ENCODE peak calls at places on chromosome 15, in eight cellular contexts. One of them, this sample, is unnamed. For H3K27me3 and H3K4me1, the result is how much of the 10 kb centered on the place peaks cover.

GRCh38 chr15:90082140-90082713 is 20.0 kb downstream of the IDH2 start:
- DNase-seq in ovary: no peak
- DNase-seq in astrocyte: no peak
- DNase-seq in heart right ventricle: no peak
- DNase-seq in neural progenitor cell: peak
- DNase-seq in IMR-90: no peak
- DNase-seq in heart left ventricle: no peak
- DNase-seq in stomach: no peak
- DNase-seq in this sample: peak

GRCh38 chr15:46786886-46787285 is 930.4 kb upstream of the SEMA6D start:
- DNase-seq in stomach: no peak
- DNase-seq in heart left ventricle: no peak
- DNase-seq in astrocyte: no peak
- DNase-seq in ovary: no peak
- DNase-seq in IMR-90: no peak
- DNase-seq in heart right ventricle: no peak
- DNase-seq in neural progenitor cell: peak
- DNase-seq in this sample: no peak

GRCh38 chr15:77493324-77493907 is 72.7 kb downstream of the HMG20A start:
- DNase-seq in stomach: no peak
- DNase-seq in heart right ventricle: no peak
- DNase-seq in heart left ventricle: no peak
- DNase-seq in ovary: no peak
- DNase-seq in IMR-90: peak
- DNase-seq in neural progenitor cell: no peak
- DNase-seq in astrocyte: peak
- DNase-seq in this sample: no peak

GRCh38 chr15:36323607-36324006 is 255.8 kb upstream of the CDIN1 start:
- DNase-seq in neural progenitor cell: no peak
- DNase-seq in stomach: no peak
- DNase-seq in astrocyte: peak
- DNase-seq in ovary: no peak
- DNase-seq in heart right ventricle: no peak
- DNase-seq in IMR-90: no peak
- DNase-seq in heart left ventricle: no peak
- DNase-seq in this sample: no peak

GRCh38 chr15:95522533-95522932 is 808.0 kb upstream of the NR2F2 start:
- DNase-seq in astrocyte: peak
- DNase-seq in heart left ventricle: no peak
- DNase-seq in ovary: no peak
- DNase-seq in IMR-90: peak
- DNase-seq in heart right ventricle: no peak
- DNase-seq in stomach: no peak
- DNase-seq in neural progenitor cell: no peak
- DNase-seq in this sample: no peak

GRCh38 chr15:99992611-99993231 is 259.5 kb upstream of the LYSMD4 start:
- DNase-seq in astrocyte: no peak
- DNase-seq in neural progenitor cell: no peak
- DNase-seq in heart left ventricle: no peak
- DNase-seq in IMR-90: no peak
- DNase-seq in stomach: no peak
- DNase-seq in heart right ventricle: no peak
- DNase-seq in ovary: peak
- DNase-seq in this sample: peak

GRCh38 chr15:34435658-34436057 is 1.9 kb downstream of the GOLGA8A start:
- DNase-seq in stomach: no peak
- DNase-seq in heart right ventricle: no peak
- DNase-seq in ovary: no peak
- DNase-seq in neural progenitor cell: peak
- DNase-seq in astrocyte: no peak
- DNase-seq in heart left ventricle: no peak
- DNase-seq in IMR-90: no peak
- DNase-seq in this sample: no peak

GRCh38 chr15:72939855-72940631 is 112.2 kb upstream of the NEO1 start:
- DNase-seq in IMR-90: no peak
- DNase-seq in stomach: no peak
- DNase-seq in astrocyte: no peak
- DNase-seq in heart right ventricle: no peak
- DNase-seq in ovary: no peak
- DNase-seq in heart left ventricle: no peak
- DNase-seq in neural progenitor cell: no peak
- DNase-seq in this sample: no peak

GRCh38 chr15:57015897-57016296 is 97.5 kb downstream of the TCF12 start:
- DNase-seq in heart left ventricle: no peak
- DNase-seq in stomach: no peak
- DNase-seq in ovary: no peak
- DNase-seq in neural progenitor cell: no peak
- DNase-seq in astrocyte: peak
- DNase-seq in heart right ventricle: no peak
- DNase-seq in IMR-90: peak
- DNase-seq in this sample: no peak

GRCh38 chr15:88791637-88792036 is 11.6 kb upstream of the ACAN start:
- DNase-seq in IMR-90: no peak
- DNase-seq in stomach: no peak
- DNase-seq in neural progenitor cell: no peak
- DNase-seq in astrocyte: no peak
- DNase-seq in heart left ventricle: no peak
- DNase-seq in heart right ventricle: no peak
- DNase-seq in ovary: no peak
- DNase-seq in this sample: no peak

GRCh38 chr15:88797648-88798339 is 5.4 kb upstream of the ACAN start:
- DNase-seq in ovary: no peak
- DNase-seq in stomach: no peak
- DNase-seq in heart right ventricle: no peak
- DNase-seq in neural progenitor cell: no peak
- DNase-seq in astrocyte: no peak
- DNase-seq in heart left ventricle: no peak
- DNase-seq in IMR-90: no peak
- DNase-seq in this sample: no peak

GRCh38 chr15:88792342-88793282 is 10.6 kb upstream of the ACAN start:
- DNase-seq in IMR-90: no peak
- DNase-seq in stomach: no peak
- DNase-seq in neural progenitor cell: peak
- DNase-seq in astrocyte: no peak
- DNase-seq in heart left ventricle: no peak
- DNase-seq in ovary: no peak
- DNase-seq in heart right ventricle: no peak
- DNase-seq in this sample: no peak

GRCh38 chr15:88790486-88790885 is 12.8 kb upstream of the ACAN start:
- DNase-seq in heart right ventricle: no peak
- DNase-seq in heart left ventricle: no peak
- DNase-seq in IMR-90: no peak
- DNase-seq in stomach: no peak
- DNase-seq in ovary: no peak
- DNase-seq in astrocyte: no peak
- DNase-seq in neural progenitor cell: no peak
- DNase-seq in this sample: no peak

DNA sequence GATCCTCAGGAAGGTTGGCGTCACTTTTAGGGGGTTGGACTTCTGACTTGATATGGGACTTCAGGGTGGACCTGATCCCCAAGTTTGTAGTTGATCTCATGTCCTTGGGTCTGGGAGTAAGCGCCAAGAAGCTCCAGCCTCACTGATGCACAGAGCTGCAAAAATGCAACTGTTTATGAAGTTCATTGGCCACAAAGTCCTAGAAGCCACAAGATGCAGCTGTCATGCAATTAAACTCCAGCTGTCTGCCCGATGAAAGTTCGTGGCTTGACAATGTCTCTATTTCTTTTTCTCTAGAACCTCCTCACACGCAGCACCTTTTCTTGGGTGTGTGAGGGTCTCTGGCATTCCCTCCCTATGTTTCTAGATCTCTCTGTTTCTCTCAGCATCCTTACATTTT is 9.2 kb upstream of the ACAN start:
- DNase-seq in ovary: no peak
- DNase-seq in heart right ventricle: no peak
- DNase-seq in IMR-90: no peak
- DNase-seq in heart left ventricle: no peak
- DNase-seq in neural progenitor cell: no peak
- DNase-seq in astrocyte: no peak
- DNase-seq in stomach: no peak
- DNase-seq in this sample: no peak
- H3K27me3 ChIP-seq in ovary: under half
- H3K27me3 ChIP-seq in heart right ventricle: half or more
- H3K27me3 ChIP-seq in IMR-90: under half
- H3K27me3 ChIP-seq in heart left ventricle: under half
- H3K27me3 ChIP-seq in neural progenitor cell: under half
- H3K27me3 ChIP-seq in astrocyte: under half
- H3K27me3 ChIP-seq in stomach: under half
- H3K27me3 ChIP-seq in this sample: under half

DNA sequence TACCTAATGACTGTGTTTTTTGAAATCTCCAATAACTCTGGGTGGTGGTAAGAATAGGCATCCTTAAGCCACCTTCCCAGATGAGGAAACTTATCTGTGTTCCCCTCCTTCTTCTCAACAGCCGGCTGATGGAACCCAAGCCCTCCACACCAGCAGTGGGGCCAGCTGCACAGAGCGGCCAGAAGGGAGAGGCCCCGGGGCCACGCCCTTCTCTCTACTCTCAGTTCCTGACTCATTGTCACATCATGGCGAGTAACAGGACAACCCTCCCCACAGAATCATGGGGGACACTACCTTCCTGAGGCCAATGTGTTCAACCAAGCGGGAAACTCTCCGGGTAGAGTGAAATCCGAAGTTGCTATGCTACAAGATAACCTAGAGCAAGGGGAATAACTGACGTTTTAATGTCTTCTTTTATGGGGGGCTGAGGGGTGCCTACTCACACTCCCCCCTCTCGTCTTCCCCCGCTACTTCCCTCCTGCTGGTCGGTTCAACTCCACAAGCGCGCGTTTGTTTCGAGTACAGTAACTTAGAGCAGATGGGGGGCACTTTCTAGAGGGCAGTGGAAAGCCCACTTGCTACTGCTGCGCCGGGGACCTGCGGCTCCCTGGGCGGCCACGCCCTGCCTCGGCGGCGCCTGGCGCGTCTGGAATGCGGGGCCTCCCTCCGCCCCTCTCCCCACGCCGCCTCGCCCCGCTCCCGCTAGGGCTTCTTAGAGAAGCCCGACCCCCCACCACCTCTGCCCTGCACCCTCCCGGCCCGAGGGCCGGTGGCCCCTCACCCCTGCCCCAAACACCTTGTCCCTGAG is 618 bp downstream of the ANXA2 start:
- DNase-seq in neural progenitor cell: peak
- DNase-seq in heart left ventricle: peak
- DNase-seq in stomach: peak
- DNase-seq in IMR-90: peak
- DNase-seq in astrocyte: no peak
- DNase-seq in heart right ventricle: peak
- DNase-seq in ovary: peak
- DNase-seq in this sample: peak
- H3K4me1 ChIP-seq in neural progenitor cell: under half
- H3K4me1 ChIP-seq in heart left ventricle: under half
- H3K4me1 ChIP-seq in stomach: under half
- H3K4me1 ChIP-seq in IMR-90: under half
- H3K4me1 ChIP-seq in astrocyte: half or more
- H3K4me1 ChIP-seq in heart right ventricle: half or more
- H3K4me1 ChIP-seq in ovary: under half
- H3K4me1 ChIP-seq in this sample: half or more

GRCh38 chr15:58060575-58060974 is 4.9 kb downstream of the ALDH1A2 start:
- DNase-seq in IMR-90: no peak
- DNase-seq in stomach: no peak
- DNase-seq in astrocyte: no peak
- DNase-seq in ovary: no peak
- DNase-seq in heart left ventricle: no peak
- DNase-seq in neural progenitor cell: no peak
- DNase-seq in heart right ventricle: no peak
- DNase-seq in this sample: no peak
- H3K27me3 ChIP-seq in IMR-90: under half
- H3K27me3 ChIP-seq in stomach: under half
- H3K27me3 ChIP-seq in astrocyte: half or more
- H3K27me3 ChIP-seq in ovary: under half
- H3K27me3 ChIP-seq in heart left ventricle: under half
- H3K27me3 ChIP-seq in neural progenitor cell: half or more
- H3K27me3 ChIP-seq in heart right ventricle: under half
- H3K27me3 ChIP-seq in this sample: under half

DNA sequence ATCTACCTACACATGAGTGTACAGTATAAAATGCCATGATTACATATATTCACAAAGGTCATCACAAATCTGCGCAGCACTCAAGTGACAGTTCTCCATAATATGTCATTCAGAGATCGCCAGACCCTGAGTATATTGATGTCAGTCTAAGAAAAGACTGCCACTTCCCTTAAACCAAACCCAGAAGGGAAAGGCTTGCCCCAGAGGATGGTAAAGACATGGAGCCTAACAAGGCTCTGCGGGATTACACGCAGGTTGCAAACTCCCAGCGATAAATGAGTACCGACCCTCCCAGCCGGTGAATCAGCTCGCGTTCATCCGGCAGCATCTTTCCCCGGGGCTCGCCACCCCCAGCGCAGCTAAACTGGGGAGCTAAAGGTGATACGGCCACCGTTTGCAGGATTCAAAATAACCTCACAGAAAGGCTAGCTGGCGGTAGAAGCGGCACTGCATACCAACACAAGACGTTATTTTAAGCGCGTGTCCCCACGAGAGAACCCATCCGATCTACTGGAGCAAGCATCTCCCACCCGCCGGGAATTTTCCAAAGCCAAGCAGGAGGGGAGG is 699 bp downstream of the MYO5A start:
- DNase-seq in neural progenitor cell: peak
- DNase-seq in ovary: no peak
- DNase-seq in IMR-90: peak
- DNase-seq in astrocyte: peak
- DNase-seq in heart right ventricle: no peak
- DNase-seq in heart left ventricle: no peak
- DNase-seq in stomach: peak
- DNase-seq in this sample: peak
- H3K4me1 ChIP-seq in neural progenitor cell: under half
- H3K4me1 ChIP-seq in ovary: under half
- H3K4me1 ChIP-seq in IMR-90: under half
- H3K4me1 ChIP-seq in astrocyte: under half
- H3K4me1 ChIP-seq in heart right ventricle: under half
- H3K4me1 ChIP-seq in heart left ventricle: under half
- H3K4me1 ChIP-seq in stomach: under half
- H3K4me1 ChIP-seq in this sample: under half

GRCh38 chr15:69118089-69118488 is 42.3 kb upstream of the GLCE start:
- DNase-seq in ovary: no peak
- DNase-seq in heart right ventricle: no peak
- DNase-seq in IMR-90: no peak
- DNase-seq in stomach: no peak
- DNase-seq in heart left ventricle: no peak
- DNase-seq in neural progenitor cell: no peak
- DNase-seq in astrocyte: no peak
- DNase-seq in this sample: no peak

GRCh38 chr15:69114231-69114937 is 46.1 kb upstream of the GLCE start:
- DNase-seq in IMR-90: no peak
- DNase-seq in heart right ventricle: no peak
- DNase-seq in stomach: no peak
- DNase-seq in astrocyte: no peak
- DNase-seq in heart left ventricle: no peak
- DNase-seq in neural progenitor cell: no peak
- DNase-seq in ovary: no peak
- DNase-seq in this sample: no peak

GRCh38 chr15:69117431-69117841 is 43.0 kb upstream of the GLCE start:
- DNase-seq in heart right ventricle: no peak
- DNase-seq in heart left ventricle: no peak
- DNase-seq in stomach: no peak
- DNase-seq in ovary: no peak
- DNase-seq in IMR-90: no peak
- DNase-seq in astrocyte: no peak
- DNase-seq in neural progenitor cell: peak
- DNase-seq in this sample: no peak

GRCh38 chr15:69119016-69119415 is 41.4 kb upstream of the GLCE start:
- DNase-seq in IMR-90: no peak
- DNase-seq in neural progenitor cell: peak
- DNase-seq in heart left ventricle: no peak
- DNase-seq in astrocyte: no peak
- DNase-seq in heart right ventricle: no peak
- DNase-seq in stomach: no peak
- DNase-seq in ovary: no peak
- DNase-seq in this sample: no peak

GRCh38 chr15:69116391-69116790 is 44.0 kb upstream of the GLCE start:
- DNase-seq in astrocyte: no peak
- DNase-seq in heart right ventricle: no peak
- DNase-seq in neural progenitor cell: no peak
- DNase-seq in heart left ventricle: no peak
- DNase-seq in stomach: no peak
- DNase-seq in ovary: no peak
- DNase-seq in IMR-90: no peak
- DNase-seq in this sample: no peak
- H3K27me3 ChIP-seq in astrocyte: half or more
- H3K27me3 ChIP-seq in heart right ventricle: under half
- H3K27me3 ChIP-seq in neural progenitor cell: half or more
- H3K27me3 ChIP-seq in heart left ventricle: under half
- H3K27me3 ChIP-seq in stomach: under half
- H3K27me3 ChIP-seq in ovary: under half
- H3K27me3 ChIP-seq in IMR-90: half or more
- H3K27me3 ChIP-seq in this sample: under half

This sample was measured in upper lobe of left lung.